ENCODE peak calls at places on chromosomes 16 and 17, in ten cellular contexts. P is type B pancreatic cell; Y is tibial nerve; F is stimulated activated CD8-positive, alpha-beta memory T cell treated with anti-CD3 and anti-CD28 coated beads, Interleukin-15, amount 100 ng/mL, for 4 hours; N is non-pigmented ciliary epithelial cell; T is GM20000; K is germinal center; E is Caki2; W is EL; B is HS-5. U is an unnamed sample.

GRCh38 chr16:25014500-25015147 is 545 bp downstream of the ARHGAP17 start:
- DNase-seq in K (no peak), P (peak), N (no peak), E (no peak), B (no peak), Y (peak), W (peak), T (no peak), F (no peak), U (no peak)

GRCh38 chr17:15284537-15284936 is 19.4 kb upstream of the PMP22 start:
- DNase-seq in E (no peak), T (no peak), F (no peak), P (no peak), B (no peak), N (no peak), Y (no peak), W (no peak), K (no peak), U (no peak)

GRCh38 chr17:37824534-37825485 is 80.0 kb upstream of the HNF1B start:
- DNase-seq in K (no peak), T (no peak), E (peak), F (no peak), Y (no peak), B (peak), N (peak), W (peak), P (no peak), U (peak)

GRCh38 chr17:20035501-20035900 is 26.3 kb downstream of the SPECC1 start:
- DNase-seq in E (no peak), B (no peak), K (no peak), W (no peak), T (no peak), Y (no peak), P (no peak), N (no peak), F (no peak), U (no peak)

GRCh38 chr17:74491645-74492044 is 25.2 kb downstream of the CD300A start:
- DNase-seq in B (no peak), N (no peak), Y (no peak), K (no peak), W (no peak), P (no peak), T (no peak), E (no peak), F (no peak), U (no peak)

GRCh38 chr17:57880086-57880456 is 30.2 kb upstream of the MRPS23 start:
- DNase-seq in W (no peak), E (no peak), K (no peak), P (no peak), F (peak), B (no peak), T (no peak), Y (no peak), N (no peak), U (no peak)

GRCh38 chr16:57637424-57637823 is 9.0 kb downstream of the ADGRG1 start:
- DNase-seq in K (no peak), B (no peak), E (no peak), W (no peak), Y (peak), T (no peak), P (no peak), N (no peak), F (no peak), U (no peak)

GRCh38 chr16:70677499-70678120 is 8.2 kb downstream of the MTSS2 start:
- DNase-seq in F (no peak), N (no peak), P (no peak), W (no peak), B (no peak), K (no peak), T (no peak), E (no peak), Y (no peak), U (no peak)

GRCh38 chr16:48383877-48384304 is 1.3 kb downstream of the SIAH1 start:
- DNase-seq in E (peak), N (no peak), P (no peak), W (peak), B (no peak), Y (peak), T (peak), K (peak), F (no peak), U (peak)

GRCh38 chr16:27978876-27979275 is 84.6 kb downstream of the GSG1L start:
- DNase-seq in F (no peak), K (no peak), W (no peak), Y (no peak), N (no peak), B (no peak), T (no peak), E (no peak), P (no peak), U (no peak)

GRCh38 chr16:87538594-87538993 is 45.8 kb upstream of the ZCCHC14 start:
- DNase-seq in N (peak), B (no peak), P (no peak), E (no peak), K (no peak), W (no peak), Y (no peak), T (no peak), F (no peak), U (no peak)

GRCh38 chr16:85452364-85453178 is 160.6 kb upstream of the GSE1 start:
- DNase-seq in W (no peak), T (no peak), B (no peak), P (no peak), K (no peak), Y (no peak), F (no peak), E (no peak), N (no peak), U (no peak)

GRCh38 chr17:56982312-56982711 is 4.4 kb downstream of the SCPEP1 start:
- DNase-seq in T (no peak), P (no peak), N (no peak), Y (no peak), K (no peak), B (no peak), F (no peak), W (no peak), E (no peak), U (peak)

GRCh38 chr17:33751702-33752065 is 458.6 kb upstream of the ASIC2 start:
- DNase-seq in B (no peak), P (no peak), T (no peak), K (no peak), F (no peak), W (no peak), N (no peak), E (no peak), Y (no peak), U (no peak)

GRCh38 chr17:48231995-48232729 is 124.6 kb downstream of the SNX11 start:
- DNase-seq in N (no peak), B (no peak), K (no peak), Y (no peak), E (no peak), F (no peak), P (no peak), T (no peak), W (no peak), U (no peak)

GRCh38 chr17:78628547-78629435 is 51.6 kb upstream of the DNAH17 start:
- DNase-seq in K (no peak), B (no peak), N (no peak), P (no peak), F (no peak), E (no peak), T (no peak), W (no peak), Y (no peak), U (no peak)

GRCh38 chr16:56013962-56014552 is 138.9 kb upstream of the CES5A start:
- DNase-seq in Y (no peak), N (no peak), P (peak), K (no peak), B (no peak), E (peak), W (peak), T (no peak), F (no peak), U (peak)

GRCh38 chr16:17448640-17449638 is 21.8 kb downstream of the XYLT1 start:
- DNase-seq in W (no peak), N (no peak), F (no peak), B (no peak), T (no peak), P (no peak), Y (peak), E (no peak), K (peak), U (no peak)

GRCh38 chr16:48374255-48374654 is 11.0 kb downstream of the SIAH1 start:
- DNase-seq in P (no peak), T (no peak), W (no peak), K (no peak), B (no peak), Y (no peak), N (no peak), F (no peak), E (no peak), U (no peak)

GRCh38 chr16:2976673-2977072 is 3.6 kb downstream of the PKMYT1 start:
- DNase-seq in Y (no peak), P (no peak), B (no peak), K (no peak), N (no peak), T (no peak), F (no peak), W (no peak), E (no peak), U (no peak)

GRCh38 chr17:72615627-72615991 is 476.9 kb downstream of the SLC39A11 start:
- DNase-seq in P (no peak), B (no peak), K (no peak), Y (no peak), F (no peak), E (no peak), N (no peak), T (no peak), W (no peak), U (no peak)

U was measured in foreskin keratinocyte.